ENCODE peak calls at places on chromosome 11, in nine cellular contexts. T, S, R, C, Q, O, M, K and P are unnamed samples.

GRCh38 chr11:20688761-20689160 is 19.4 kb downstream of the NELL1 start:
- DNase-seq in T (no peak), S (no peak), R (no peak), C (no peak), Q (no peak), O (no peak), M (no peak), K (no peak), P (no peak)

GRCh38 chr11:120937501-120937900 is 86.4 kb upstream of the TBCEL start:
- DNase-seq in T (no peak), S (no peak), R (no peak), C (no peak), Q (no peak), O (no peak), M (no peak), K (no peak), P (no peak)

GRCh38 chr11:130606781-130607511 is 158.5 kb downstream of the ADAMTS15 start:
- DNase-seq in T (no peak), S (peak; percentile 73), R (no peak), C (peak; percentile 59), Q (no peak), O (no peak), M (no peak), K (no peak), P (no peak)

GRCh38 chr11:111441443-111441842 is 62.4 kb upstream of the POU2AF1 start:
- DNase-seq in T (no peak), S (no peak), R (peak; percentile 79), C (peak; percentile 62), Q (no peak), O (no peak), M (no peak), K (no peak), P (peak; percentile 91)

GRCh38 chr11:66432597-66432996 is 6.1 kb downstream of the MRPL11 start:
- DNase-seq in T (no peak), S (no peak), R (no peak), C (no peak), Q (no peak), O (no peak), M (no peak), K (no peak), P (no peak)

GRCh38 chr11:131628739-131629138 is 258.3 kb downstream of the NTM start:
- DNase-seq in T (no peak), S (no peak), R (no peak), C (no peak), Q (no peak), O (no peak), M (no peak), K (no peak), P (no peak)

GRCh38 chr11:71947498-71947897 is 18.7 kb downstream of the RNF121 start:
- DNase-seq in T (no peak), S (no peak), R (no peak), C (no peak), Q (no peak), O (no peak), M (no peak), K (no peak), P (no peak)

GRCh38 chr11:19995131-19995530 is 165.1 kb downstream of the DBX1 start:
- DNase-seq in T (no peak), S (peak; percentile 27), R (peak; percentile 72), C (peak; percentile 88), Q (no peak), O (peak; percentile 40), M (peak; percentile 52), K (peak; percentile 54), P (peak; percentile 67)

GRCh38 chr11:105229257-105229656 is 89.7 kb upstream of the CARD18 start:
- DNase-seq in T (no peak), S (no peak), R (peak; percentile 53), C (peak; percentile 82), Q (no peak), O (no peak), M (no peak), K (no peak), P (peak; percentile 16)

DNA sequence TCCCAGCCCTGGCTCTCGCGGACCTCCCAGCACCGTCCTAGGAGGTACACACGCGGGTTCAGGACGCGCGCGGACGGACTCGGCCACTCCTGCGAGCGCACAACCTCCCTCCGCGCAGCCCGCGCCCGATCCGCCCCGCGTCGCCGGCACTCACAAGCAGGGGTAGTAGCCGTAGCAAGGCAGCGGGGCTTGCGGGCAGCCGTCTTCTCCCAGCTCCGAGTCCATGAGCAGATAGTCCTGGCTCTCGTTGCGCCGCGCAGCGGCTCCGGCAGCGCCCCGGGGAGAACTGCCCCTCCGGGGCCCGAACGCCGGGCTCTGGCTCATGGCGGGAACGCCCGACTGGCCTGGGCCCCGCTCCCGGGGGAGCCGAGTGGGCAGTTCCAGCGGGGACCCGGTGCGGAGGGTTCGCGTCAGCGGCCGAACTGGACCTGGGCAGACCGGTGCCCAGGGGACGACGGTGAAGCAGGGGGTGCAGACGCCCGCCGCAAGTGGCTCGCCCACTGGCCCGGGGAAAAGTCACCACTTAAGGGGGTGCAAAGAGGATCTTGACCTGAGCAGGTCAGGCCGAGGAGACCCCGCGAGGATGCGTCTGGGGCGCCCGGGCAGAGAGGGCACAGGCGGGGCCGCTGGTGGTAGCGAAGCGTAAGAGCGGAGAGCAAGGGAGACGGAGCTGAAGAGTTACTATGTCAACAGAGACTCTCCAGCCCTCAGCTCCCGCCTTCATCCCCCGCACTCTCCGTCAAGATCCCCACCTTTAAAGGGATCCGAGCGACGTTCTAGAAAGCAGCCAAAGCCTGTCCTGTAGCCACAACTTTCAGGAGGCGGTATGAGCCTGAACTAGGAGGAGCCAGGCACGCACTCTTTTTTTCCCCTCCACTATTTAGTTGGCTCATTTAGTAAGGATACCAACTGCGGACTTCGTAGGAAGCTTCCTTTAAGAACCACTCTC is at the start of gene TRPC6:
- DNase-seq in T (no peak), S (no peak), R (no peak), C (peak; percentile 55), Q (peak; percentile 52), O (no peak), M (no peak), K (no peak), P (no peak)
- H3K4me3 ChIP-seq in T (no peak within 1 kb of the TSS), S (peak within 1 kb of the TSS; percentile 59), R (peak within 1 kb of the TSS; percentile 39), C (peak within 1 kb of the TSS; percentile 80), Q (peak within 1 kb of the TSS; percentile 38), O (peak within 1 kb of the TSS; percentile 46), M (peak within 1 kb of the TSS; percentile 60), K (peak within 1 kb of the TSS; percentile 47), P (peak within 1 kb of the TSS; percentile 69)

DNA sequence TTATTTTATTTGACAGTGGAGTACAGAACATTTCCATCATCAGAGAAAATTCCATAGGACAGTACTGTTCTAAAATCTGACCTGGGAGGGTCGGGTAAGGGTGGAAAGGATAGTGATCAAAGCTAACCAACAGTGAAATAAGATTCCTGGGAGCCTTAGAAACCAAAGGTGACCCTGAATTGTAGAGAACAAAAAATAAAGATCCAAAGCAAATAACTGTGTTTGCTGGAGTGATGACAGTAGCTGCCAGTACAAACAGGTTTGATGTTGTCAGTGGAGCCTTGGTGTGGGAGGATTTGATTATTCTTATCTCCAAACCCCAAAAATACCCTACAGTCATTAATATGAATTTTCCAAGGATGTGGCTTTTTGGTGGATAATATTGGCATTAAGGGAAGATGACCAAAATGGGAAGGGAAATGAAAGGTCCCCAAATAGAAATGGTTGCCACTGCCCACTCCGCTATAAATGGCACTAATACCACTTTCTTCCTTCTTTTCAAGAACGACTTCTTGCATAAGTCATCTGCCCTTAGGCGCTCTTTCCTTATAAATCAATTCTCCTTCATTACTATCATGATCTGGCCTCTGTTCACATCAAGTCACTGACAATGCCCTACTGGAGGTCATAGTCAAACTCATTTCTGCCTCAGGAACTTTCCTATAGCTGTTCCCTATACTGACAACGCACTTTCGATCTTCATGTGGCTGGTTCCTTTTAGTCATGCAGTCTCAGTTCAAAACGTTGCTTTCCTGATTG is 44.4 kb downstream of the EHF start:
- DNase-seq in T (no peak), S (no peak), R (no peak), C (no peak), Q (no peak), O (no peak), M (no peak), K (no peak), P (no peak)
- H3K4me3 ChIP-seq in T (no peak overlapping the region), S (no peak overlapping the region), R (no peak overlapping the region), C (no peak overlapping the region), Q (no peak overlapping the region), O (no peak overlapping the region), M (no peak overlapping the region), K (no peak overlapping the region), P (no peak overlapping the region)

DNA sequence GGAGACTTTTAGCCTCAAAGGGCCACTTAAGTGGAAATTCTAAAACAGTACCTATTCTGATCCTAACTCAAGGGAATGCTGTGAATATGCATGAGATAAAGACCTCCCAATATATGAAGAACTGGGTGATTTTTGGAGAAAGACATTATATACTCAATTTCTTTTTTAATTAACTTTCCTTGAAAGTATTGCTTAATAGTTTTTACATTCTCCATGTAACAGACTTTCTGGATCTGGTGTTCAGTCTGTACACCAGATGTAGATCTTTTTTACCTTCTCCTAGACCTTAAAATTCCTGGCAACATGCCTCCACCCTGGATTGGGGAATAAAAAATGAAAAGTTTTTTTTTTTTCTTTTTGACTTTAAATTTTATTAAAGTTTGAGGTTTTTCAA is 777 bp downstream of the NNMT start:
- DNase-seq in T (no peak), S (no peak), R (no peak), C (no peak), Q (no peak), O (no peak), M (no peak), K (no peak), P (no peak)
- H3K4me3 ChIP-seq in T (no peak overlapping the region), S (peak overlapping the region; percentile 64), R (peak overlapping the region; percentile 43), C (peak overlapping the region; percentile 82), Q (no peak overlapping the region), O (peak overlapping the region; percentile 35), M (peak overlapping the region; percentile 43), K (peak overlapping the region; percentile 32), P (peak overlapping the region; percentile 67)

DNA sequence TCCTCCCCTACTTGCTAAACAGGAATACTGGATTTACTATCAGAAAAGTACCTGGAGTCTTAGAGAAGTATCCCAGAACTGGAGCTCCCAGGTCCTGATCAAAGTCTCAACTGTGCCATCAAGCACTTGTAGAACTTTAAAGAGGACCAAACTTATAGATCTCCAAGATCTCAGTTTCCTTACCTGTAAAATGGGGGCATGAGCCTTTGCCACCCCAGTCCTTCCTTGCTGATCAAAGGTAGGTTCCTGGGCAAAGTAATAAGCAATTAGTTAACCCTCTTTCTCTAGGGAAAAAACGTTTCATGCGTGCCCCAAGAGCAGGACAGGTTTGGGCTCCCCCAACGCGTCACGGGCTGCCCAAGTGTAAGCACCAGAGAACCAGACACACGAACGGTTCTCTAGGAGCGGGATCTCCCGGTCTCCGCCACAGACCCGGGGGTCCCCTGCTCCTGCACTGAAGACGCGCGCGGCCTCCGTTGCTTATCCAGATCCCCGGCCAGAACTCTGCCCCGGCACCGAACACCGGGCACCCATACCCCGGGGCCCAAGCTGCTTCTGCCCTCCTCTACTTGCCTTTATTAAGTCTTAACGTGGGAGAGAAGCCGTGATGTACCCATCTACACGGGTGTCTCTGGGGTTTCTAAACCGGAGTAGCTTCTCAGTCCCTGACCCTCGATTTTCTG is 505 bp downstream of the ZNF214 start:
- DNase-seq in T (no peak), S (peak; percentile 21), R (no peak), C (peak; percentile 59), Q (peak; percentile 58), O (peak; percentile 24), M (peak; percentile 23), K (no peak), P (no peak)
- H3K4me3 ChIP-seq in T (no peak overlapping the region), S (peak overlapping the region; percentile 76), R (peak overlapping the region; percentile 93), C (peak overlapping the region; percentile 91), Q (peak overlapping the region; percentile 68), O (peak overlapping the region; percentile 70), M (peak overlapping the region; percentile 61), K (peak overlapping the region; percentile 65), P (peak overlapping the region; percentile 90)